ENCODE peak calls at places on chromosomes 13 and 19, in four cellular contexts. M is GM12878, A is K562, Y is WTC11. R is an unnamed sample.

GRCh38 chr19:48914181-48914580 is 14.1 kb downstream of the NUCB1 start:
- DNase-seq in Y (no peak), M (no peak), A (peak; percentile 6), R (no peak)

GRCh38 chr13:110282316-110282841 is 24.6 kb downstream of the COL4A1 start:
- DNase-seq in A (no peak), Y (no peak), M (no peak), R (no peak)

GRCh38 chr19:35513231-35513974 is at the start of gene DMKN:
- DNase-seq in A (peak; percentile 48), M (no peak), Y (no peak), R (peak; percentile 22)

GRCh38 chr13:78764665-78765064 is 105.7 kb upstream of the OBI1 start:
- DNase-seq in A (no peak), M (no peak), Y (peak; percentile 31), R (no peak)

GRCh38 chr13:73290844-73291243 is 232.0 kb downstream of the KLF5 start:
- DNase-seq in A (no peak), M (no peak), Y (no peak), R (no peak)

GRCh38 chr13:89407357-89407756 is 1736.2 kb downstream of the SLITRK5 start:
- DNase-seq in Y (no peak), A (no peak), M (no peak), R (no peak)

GRCh38 chr13:97246596-97246995 is 24.5 kb downstream of the MBNL2 start:
- DNase-seq in Y (no peak), M (no peak), A (no peak), R (no peak)

GRCh38 chr13:83024226-83024625 is 858.0 kb downstream of the SLITRK1 start:
- DNase-seq in M (no peak), Y (no peak), A (no peak), R (no peak)

GRCh38 chr19:33373701-33374405 is at the start of gene CEBPG:
- DNase-seq in Y (peak; percentile 44), A (peak; percentile 79), M (no peak), R (no peak)

GRCh38 chr19:35142531-35143230 is 374 bp upstream of the FXYD7 start:
- DNase-seq in A (peak; percentile 89), Y (peak; percentile 80), M (no peak), R (no peak)

GRCh38 chr13:24512208-24513068 is at the start of gene PARP4:
- DNase-seq in Y (peak; percentile 78), M (peak; percentile 34), A (peak; percentile 76), R (peak; percentile 93)

GRCh38 chr19:43594081-43594697 is 1.7 kb downstream of the IRGQ start:
- DNase-seq in Y (no peak), M (no peak), A (no peak), R (no peak)

GRCh38 chr19:48506138-48506733 is 5.4 kb downstream of the LMTK3 start:
- DNase-seq in A (peak; percentile 57), M (no peak), Y (no peak), R (peak; percentile 48)

GRCh38 chr13:93080587-93080986 is 146.0 kb upstream of the GPC6 start:
- DNase-seq in Y (no peak), M (no peak), A (no peak), R (no peak)

GRCh38 chr19:11576186-11576585 is 1.3 kb downstream of the ACP5 start:
- DNase-seq in A (no peak), Y (no peak), M (no peak), R (no peak)

GRCh38 chr19:15210323-15210774 is 9.6 kb upstream of the NOTCH3 start:
- DNase-seq in Y (no peak), A (no peak), M (no peak), R (peak; percentile 25)

GRCh38 chr13:98462241-98462882 is 114.5 kb downstream of the STK24 start:
- DNase-seq in Y (no peak), M (no peak), A (no peak), R (no peak)

GRCh38 chr13:99859178-99860177 is 112.1 kb downstream of the ZIC5 start:
- DNase-seq in M (peak; percentile 41), Y (no peak), A (no peak), R (no peak)

GRCh38 chr13:20713751-20714150 is 10.3 kb downstream of the IL17D start:
- DNase-seq in M (no peak), Y (no peak), A (no peak), R (no peak)

GRCh38 chr19:44704982-44705381 is 6.0 kb downstream of the CEACAM16 start:
- DNase-seq in A (no peak), Y (no peak), M (no peak), R (no peak)

GRCh38 chr19:44706506-44707236 is 7.7 kb downstream of the CEACAM16 start:
- DNase-seq in A (no peak), M (no peak), Y (no peak), R (no peak)

GRCh38 chr19:44703336-44704078 is 4.6 kb downstream of the CEACAM16 start:
- DNase-seq in M (no peak), A (no peak), Y (no peak), R (no peak)

GRCh38 chr19:44707794-44708193 is 8.8 kb downstream of the CEACAM16 start:
- DNase-seq in A (no peak), M (no peak), Y (no peak), R (no peak)

DNA sequence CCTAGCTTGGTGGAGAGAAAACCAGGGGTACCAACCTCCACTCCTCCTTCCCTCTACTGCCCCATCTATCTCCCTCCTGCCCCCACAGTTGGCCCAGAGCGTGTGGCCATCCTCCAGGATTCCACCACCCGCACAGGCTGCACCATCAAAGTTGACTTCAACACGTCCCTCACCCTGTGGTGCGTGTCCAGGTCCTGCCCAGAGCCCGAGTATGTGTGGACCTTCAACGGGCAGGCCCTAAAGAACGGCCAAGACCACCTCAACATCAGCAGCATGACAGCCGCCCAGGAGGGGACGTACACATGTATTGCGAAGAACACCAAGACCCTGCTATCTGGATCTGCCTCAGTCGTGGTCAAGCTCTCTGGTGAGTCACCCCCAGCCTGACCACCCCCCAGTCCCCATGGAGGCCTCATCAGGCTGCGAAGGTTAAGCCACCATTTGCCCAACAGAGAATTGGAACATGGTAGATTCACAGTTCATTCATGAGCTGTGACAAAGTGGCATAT is 6.6 kb downstream of the CEACAM16 start:
- DNase-seq in M (no peak), A (no peak), Y (no peak), R (no peak)
- TF ChIP-seq NR2C2 in M (no peak), A (no peak), Y (no peak), R (no peak)

GRCh38 chr13:22073718-22074117 is 402.8 kb downstream of the FGF9 start:
- DNase-seq in Y (no peak), A (no peak), M (peak; percentile 33), R (no peak)

GRCh38 chr13:22077764-22078163 is 406.9 kb downstream of the FGF9 start:
- DNase-seq in Y (no peak), A (no peak), M (no peak), R (no peak)

GRCh38 chr13:22077205-22077683 is 406.4 kb downstream of the FGF9 start:
- DNase-seq in Y (no peak), A (no peak), M (no peak), R (no peak)

GRCh38 chr13:22074403-22074802 is 403.5 kb downstream of the FGF9 start:
- DNase-seq in M (no peak), Y (no peak), A (no peak), R (no peak)

DNA sequence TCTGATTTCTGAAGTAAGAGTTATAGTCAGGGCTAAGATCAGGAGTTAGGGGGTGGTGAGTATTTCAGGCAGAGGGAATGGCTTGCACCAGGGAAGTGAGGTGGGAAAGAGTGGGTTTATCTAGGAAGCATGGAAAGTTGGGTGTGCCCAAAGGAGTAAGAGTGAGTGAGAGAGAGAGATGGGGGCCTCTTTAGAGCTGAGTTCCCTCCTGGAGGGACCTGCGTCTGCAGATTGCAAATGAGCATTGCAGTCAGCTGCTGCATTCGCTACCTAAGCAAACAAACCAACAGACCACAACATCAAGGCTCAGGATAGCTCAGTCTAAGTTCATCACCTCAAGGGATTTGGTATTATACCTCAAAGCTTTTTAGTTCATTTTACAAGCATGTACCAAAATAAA is 405.8 kb downstream of the FGF9 start:
- DNase-seq in Y (no peak), A (no peak), M (no peak), R (no peak)
- TF ChIP-seq NR2C2 in Y (no peak), A (no peak), M (no peak), R (no peak)

GRCh38 chr13:75724742-75725504 is 88.8 kb downstream of the LMO7 start:
- DNase-seq in M (no peak), A (no peak), Y (no peak), R (no peak)
- TF ChIP-seq NR2C2 in M (no peak), A (no peak), Y (no peak), R (no peak)

GRCh38 chr13:42378383-42378780 is 106.4 kb downstream of the AKAP11 start:
- DNase-seq in M (peak; percentile 89), A (no peak), Y (no peak), R (no peak)
- TF ChIP-seq NR2C2 in M (no peak), A (no peak), Y (no peak), R (no peak)

GRCh38 chr13:112958127-112958989 is 10.7 kb upstream of the MCF2L start:
- DNase-seq in A (no peak), M (no peak), Y (no peak), R (no peak)

GRCh38 chr13:112957295-112957677 is 11.7 kb upstream of the MCF2L start:
- DNase-seq in M (no peak), A (no peak), Y (no peak), R (no peak)

GRCh38 chr13:112960671-112961070 is 8.3 kb upstream of the MCF2L start:
- DNase-seq in A (no peak), M (no peak), Y (no peak), R (no peak)

GRCh38 chr13:112959701-112960542 is 9.1 kb upstream of the MCF2L start:
- DNase-seq in Y (no peak), M (no peak), A (no peak), R (no peak)

DNA sequence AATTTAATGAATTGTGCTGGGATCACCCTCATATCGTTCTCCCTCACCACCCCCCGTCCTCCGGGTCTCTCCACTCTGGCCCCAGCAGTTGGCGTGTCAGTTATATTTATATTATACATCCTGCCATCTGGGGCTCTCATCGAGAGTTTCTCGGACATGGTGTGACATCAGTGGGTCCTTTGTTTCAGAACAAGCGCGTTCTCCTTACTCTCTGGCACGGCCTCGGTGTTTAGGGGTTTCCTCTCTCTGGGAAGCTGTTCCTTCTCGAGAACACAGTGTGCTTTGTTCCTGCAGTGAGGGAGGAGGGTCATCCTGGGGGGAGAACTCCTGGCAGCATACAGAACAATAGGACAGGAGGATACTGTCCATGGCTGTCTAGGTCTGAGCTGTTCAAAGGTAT is 9.8 kb upstream of the MCF2L start:
- DNase-seq in Y (no peak), A (no peak), M (no peak), R (peak; percentile 46)
- TF ChIP-seq NR2C2 in Y (no peak), A (no peak), M (no peak), R (no peak)

DNA sequence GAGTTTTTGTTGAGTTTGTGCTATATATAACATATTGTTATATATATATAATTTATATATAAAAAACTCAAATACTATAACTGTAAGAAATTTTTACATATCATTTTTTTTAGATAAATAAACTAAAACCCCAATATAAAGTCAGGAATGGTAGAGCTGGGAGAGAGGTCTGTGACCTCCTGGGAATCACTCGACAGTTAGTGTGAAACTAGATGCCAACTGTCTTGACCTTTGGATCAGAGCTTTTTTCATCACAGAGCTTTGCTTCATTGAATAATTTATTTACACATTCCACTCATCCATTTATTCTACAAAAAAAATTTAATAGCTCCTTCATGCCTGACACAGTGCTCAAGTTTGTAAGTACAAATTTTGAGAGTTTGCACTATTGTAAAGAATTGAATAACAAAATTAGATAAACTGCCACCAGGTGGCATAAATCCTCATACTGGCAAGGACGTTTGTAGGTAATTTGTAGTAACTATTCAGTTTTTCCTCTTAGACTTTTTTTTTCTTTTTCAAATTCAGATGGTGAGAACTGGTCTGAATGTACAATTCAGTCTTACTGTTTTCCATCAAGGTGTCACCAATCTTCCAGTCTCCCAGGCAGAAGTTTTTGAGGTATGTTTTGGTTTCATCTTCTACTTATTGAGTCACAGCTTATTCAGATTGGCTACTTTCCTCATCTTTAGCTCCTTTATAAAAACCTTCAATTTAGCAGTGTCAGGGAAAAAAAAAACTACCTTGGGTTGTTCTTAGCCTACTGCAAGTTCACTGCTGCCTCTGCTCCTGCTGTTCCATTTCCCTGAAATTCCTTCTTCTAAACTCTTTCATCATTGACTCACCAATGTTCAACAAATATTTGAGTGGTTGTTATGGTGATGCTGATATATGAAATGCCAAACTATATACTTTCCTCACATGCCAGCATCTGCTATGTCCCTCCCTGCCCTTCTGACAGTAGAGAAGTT is 28.7 kb downstream of the LACC1 start:
- DNase-seq in M (no peak), Y (no peak), A (no peak), R (peak; percentile 20)
- TF ChIP-seq NR2C2 in M (no peak), Y (no peak), A (no peak), R (no peak)

R was measured in HepG2.